ENCODE peak calls at places on chromosomes 2 and 18, in eight cellular contexts. P is stomach, L is coronary artery, O is GM23338, W is astrocyte of the spinal cord, V is psoas muscle, R is Caco-2, Y is fibroblast of pulmonary artery. N is an unnamed sample.

GRCh38 chr2:128568106-128568505 is 249.4 kb upstream of the HS6ST1 start:
- DNase-seq in W (no peak), P (no peak), O (peak), V (no peak), R (no peak), Y (no peak), L (peak), N (no peak)

GRCh38 chr18:54240629-54241107 is 16.2 kb upstream of the MBD2 start:
- DNase-seq in W (no peak), O (no peak), R (no peak), L (peak), V (peak), P (no peak), Y (no peak), N (no peak)

GRCh38 chr2:216837740-216838139 is 22.1 kb downstream of the TNP1 start:
- DNase-seq in L (no peak), W (no peak), R (no peak), O (no peak), V (no peak), Y (no peak), P (no peak), N (no peak)

GRCh38 chr18:78986018-78986481 is 6.4 kb downstream of the SALL3 start:
- DNase-seq in Y (peak), R (peak), L (no peak), V (no peak), O (peak), W (peak), P (no peak), N (peak)

GRCh38 chr2:19648583-19648982 is 253.2 kb downstream of the TTC32 start:
- DNase-seq in L (peak), R (no peak), V (peak), Y (peak), O (no peak), P (no peak), W (peak), N (peak)

GRCh38 chr2:222969491-222969890 is 82.5 kb upstream of the KCNE4 start:
- DNase-seq in W (peak), V (no peak), P (no peak), L (no peak), R (no peak), O (no peak), Y (peak), N (peak)

GRCh38 chr2:132971310-132972061 is 301.5 kb upstream of the LYPD1 start:
- DNase-seq in W (no peak), V (no peak), O (no peak), R (no peak), Y (no peak), L (no peak), P (no peak), N (no peak)

GRCh38 chr18:59923539-59924196 is 23.9 kb downstream of the PMAIP1 start:
- DNase-seq in V (no peak), O (no peak), L (no peak), W (no peak), Y (no peak), P (no peak), R (no peak), N (no peak)

GRCh38 chr2:145729993-145730770 is 1210.3 kb upstream of the ZEB2 start:
- DNase-seq in V (no peak), R (no peak), P (no peak), O (no peak), L (no peak), W (no peak), Y (no peak), N (no peak)

GRCh38 chr18:74185860-74186259 is 37.5 kb downstream of the TIMM21 start:
- DNase-seq in O (no peak), L (no peak), R (no peak), W (no peak), P (no peak), Y (no peak), V (no peak), N (no peak)

GRCh38 chr2:88350262-88350640 is 102.2 kb downstream of the FOXI3 start:
- DNase-seq in P (no peak), V (no peak), Y (no peak), O (no peak), L (no peak), W (no peak), R (peak), N (no peak)

GRCh38 chr2:167331636-167332232 is 443.5 kb downstream of the XIRP2 start:
- DNase-seq in W (no peak), Y (no peak), L (no peak), R (peak), O (peak), V (no peak), P (no peak), N (no peak)

DNA sequence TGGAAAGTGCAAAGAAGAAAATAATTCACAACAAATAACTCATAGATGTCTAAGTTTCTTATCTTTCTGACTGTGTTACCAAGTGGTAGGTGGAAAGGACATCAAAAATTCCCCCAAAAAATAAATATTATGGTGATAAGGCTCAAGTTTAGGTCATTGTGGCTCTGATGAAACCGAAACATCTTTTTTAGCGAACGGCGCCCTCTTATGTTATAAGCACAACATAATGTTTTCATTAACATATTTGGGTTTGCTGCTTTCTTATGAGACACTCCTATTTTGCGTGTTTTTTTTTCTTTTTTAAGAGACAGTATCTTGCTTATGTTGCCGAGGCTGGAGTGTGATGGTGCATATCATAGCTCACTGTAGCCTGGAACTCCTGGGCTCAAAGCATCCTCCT is 38.6 kb upstream of the SLC35G4 start:
- DNase-seq in W (peak), R (no peak), P (no peak), L (no peak), Y (peak), O (peak), V (no peak), N (peak)
- TF ChIP-seq CTCF in W (peak), R (no peak), P (no peak), L (no peak), Y (peak), O (peak), V (no peak), N (peak)

DNA sequence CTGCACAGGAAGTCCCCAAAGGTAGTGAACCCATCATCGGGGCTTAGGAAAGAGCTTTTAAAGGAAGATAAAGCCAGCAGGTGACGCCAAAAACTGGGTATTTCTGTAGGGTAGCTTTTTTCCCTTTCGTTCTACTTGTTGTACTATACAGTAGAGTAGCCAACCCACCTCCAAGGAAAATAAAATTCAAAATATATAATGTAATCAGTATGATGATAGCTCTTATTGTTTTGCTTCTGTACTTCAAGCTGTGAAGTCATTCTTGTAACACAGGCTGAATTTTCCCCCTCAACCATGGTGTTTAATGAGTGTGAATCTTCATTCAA is 112.1 kb downstream of the FAM210A start:
- DNase-seq in O (no peak), L (no peak), V (no peak), W (no peak), Y (no peak), P (no peak), R (no peak), N (no peak)
- H3K4me3 ChIP-seq in O (no peak), L (no peak), V (no peak), W (no peak), Y (no peak), P (no peak), R (no peak), N (no peak)

GRCh38 chr2:26316845-26317244 is 29.1 kb upstream of the SELENOI start:
- DNase-seq in Y (no peak), V (no peak), P (no peak), R (no peak), O (no peak), L (no peak), W (no peak), N (no peak)
- TF ChIP-seq CTCF in Y (no peak), V (no peak), P (no peak), R (no peak), O (no peak), L (no peak), W (no peak), N (no peak)

DNA sequence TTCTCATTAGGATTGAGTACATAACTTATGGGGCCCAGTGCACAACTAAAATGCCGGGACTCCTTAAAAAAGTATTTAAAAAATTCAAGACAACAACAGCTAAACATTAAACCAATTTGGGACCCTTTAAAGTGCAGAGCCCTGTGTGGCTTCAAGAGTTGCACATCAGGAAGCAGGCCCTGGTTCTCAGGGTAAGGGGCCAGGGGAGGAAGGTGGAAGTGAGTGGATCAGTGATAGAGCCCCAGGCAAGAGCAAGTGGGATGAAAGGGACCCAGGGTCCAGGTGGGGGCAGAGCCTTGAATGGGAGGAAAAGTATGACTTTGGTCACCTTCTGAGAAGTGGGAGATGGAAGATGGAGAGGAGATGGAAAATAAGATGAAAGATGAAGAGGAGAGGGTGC is 2.3 kb upstream of the FHOD3 start:
- DNase-seq in P (no peak), Y (no peak), V (no peak), R (no peak), L (no peak), O (no peak), W (no peak), N (no peak)
- H3K4me3 ChIP-seq in P (no peak), Y (no peak), V (no peak), R (no peak), L (no peak), O (no peak), W (no peak), N (no peak)

DNA sequence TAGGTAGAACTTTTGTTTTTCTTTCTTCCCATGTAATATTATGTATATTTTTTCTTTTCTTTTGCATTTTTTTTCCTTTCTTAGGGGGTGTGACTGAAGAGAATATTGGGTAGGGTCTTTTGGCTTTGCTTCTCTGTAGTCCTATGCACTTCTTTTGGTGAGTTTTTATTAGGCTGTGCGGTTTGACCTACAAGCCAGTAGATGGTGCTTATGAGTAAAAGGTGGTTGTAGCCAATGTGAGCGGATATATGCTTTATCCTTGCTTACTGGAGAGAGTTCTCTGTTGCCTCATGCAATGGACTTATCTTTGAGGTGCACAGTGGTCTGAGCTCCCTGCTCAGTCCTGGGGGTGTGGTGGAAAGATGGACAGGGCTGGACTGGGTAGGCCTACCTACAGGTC is 52.7 kb downstream of the DSEL start:
- DNase-seq in R (no peak), W (no peak), Y (no peak), P (no peak), O (peak), L (no peak), V (no peak), N (peak)
- TF ChIP-seq CTCF in R (no peak), W (peak), Y (peak), P (peak), O (peak), L (no peak), V (no peak), N (peak)

DNA sequence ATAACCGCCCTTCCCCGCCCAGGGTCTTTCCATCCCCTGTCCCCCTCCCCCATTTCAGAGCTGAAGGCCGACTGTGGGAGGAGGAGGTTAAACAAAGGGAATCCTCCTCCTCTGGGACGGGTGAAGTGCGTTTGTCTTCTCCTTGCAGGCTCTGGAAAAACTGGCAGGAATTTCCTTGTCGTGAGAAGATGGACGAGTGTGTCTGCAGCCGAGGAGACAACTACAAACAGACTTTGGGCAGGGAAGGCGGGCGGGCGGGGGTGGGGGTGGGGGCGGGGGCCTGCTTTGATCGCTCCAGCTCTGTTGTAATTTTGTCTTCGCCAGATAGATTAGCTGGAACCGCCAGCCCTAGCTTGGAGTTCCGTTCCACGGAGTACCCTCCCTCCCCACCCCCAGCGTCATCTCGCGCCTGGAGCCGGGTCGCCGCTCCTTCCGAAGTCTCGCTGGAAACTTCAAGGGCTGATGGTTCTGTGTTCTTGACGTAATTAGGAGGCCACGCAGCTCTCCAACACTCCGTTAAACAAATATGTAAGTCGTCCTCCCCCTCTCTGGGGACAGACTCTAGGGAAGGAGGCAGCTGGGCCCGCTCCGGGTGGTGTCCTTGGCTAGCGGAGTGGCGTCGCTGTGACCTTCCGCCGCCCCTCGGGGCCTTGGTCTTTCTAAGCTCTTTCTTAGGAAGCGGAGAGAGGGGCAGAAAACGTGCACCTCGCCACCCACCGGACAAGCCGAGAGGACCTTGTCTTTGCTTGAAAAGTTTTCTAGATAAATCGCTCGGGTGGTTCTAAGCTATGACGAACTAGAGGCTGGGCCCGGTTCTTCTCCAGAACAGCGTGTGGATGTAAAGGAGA is 6.2 kb upstream of the SP9 start:
- DNase-seq in V (no peak), L (no peak), P (no peak), Y (no peak), W (no peak), R (no peak), O (peak), N (no peak)
- H3K4me3 ChIP-seq in V (no peak), L (peak), P (no peak), Y (no peak), W (no peak), R (no peak), O (peak), N (peak)

GRCh38 chr18:51540562-51540961 is 343.1 kb upstream of the MEX3C start:
- DNase-seq in P (no peak), O (no peak), Y (no peak), L (no peak), V (no peak), R (no peak), W (no peak), N (no peak)

GRCh38 chr18:51531496-51531895 is 334.0 kb upstream of the MEX3C start:
- DNase-seq in L (no peak), P (no peak), R (no peak), O (no peak), Y (no peak), V (no peak), W (no peak), N (no peak)

GRCh38 chr18:51541230-51541629 is 343.7 kb upstream of the MEX3C start:
- DNase-seq in W (no peak), V (no peak), O (no peak), Y (no peak), R (no peak), P (no peak), L (no peak), N (no peak)

DNA sequence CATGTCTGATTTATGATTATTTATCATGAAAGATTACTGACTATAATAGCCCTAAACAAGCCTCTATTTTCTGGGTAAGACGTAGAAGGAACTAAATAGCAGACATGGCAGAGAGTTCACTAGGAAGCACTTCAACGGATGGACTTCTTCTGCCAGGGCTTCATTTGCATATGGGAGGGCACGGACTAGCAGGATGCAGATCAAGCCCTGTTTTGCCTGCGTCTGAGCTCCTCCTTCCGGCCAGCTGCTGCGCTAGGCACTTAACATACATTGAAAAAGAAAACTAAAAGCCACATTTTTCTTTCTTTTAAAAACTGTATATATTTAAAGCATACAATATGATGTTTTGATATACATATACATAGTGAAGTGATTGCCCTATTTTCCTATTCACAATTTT is 340.0 kb upstream of the MEX3C start:
- DNase-seq in L (no peak), W (no peak), V (no peak), Y (peak), P (no peak), O (peak), R (peak), N (no peak)
- TF ChIP-seq CTCF in L (no peak), W (peak), V (peak), Y (peak), P (no peak), O (peak), R (no peak), N (no peak)

GRCh38 chr2:219485201-219485580 is 13.5 kb upstream of the GMPPA start:
- DNase-seq in Y (no peak), O (no peak), L (no peak), P (no peak), W (no peak), V (no peak), R (no peak), N (no peak)

GRCh38 chr2:219483451-219484342 is 15.0 kb upstream of the GMPPA start:
- DNase-seq in P (no peak), Y (no peak), O (peak), L (no peak), V (peak), W (no peak), R (no peak), N (no peak)

GRCh38 chr2:219486424-219486959 is 12.2 kb upstream of the GMPPA start:
- DNase-seq in Y (no peak), O (peak), W (no peak), P (no peak), R (no peak), L (no peak), V (no peak), N (no peak)

GRCh38 chr2:219482674-219483405 is 15.9 kb upstream of the GMPPA start:
- DNase-seq in V (peak), P (no peak), R (no peak), O (no peak), Y (no peak), L (no peak), W (no peak), N (no peak)

GRCh38 chr2:219484343-219485200 is 14.1 kb upstream of the GMPPA start:
- DNase-seq in Y (no peak), O (peak), W (no peak), L (no peak), V (no peak), R (no peak), P (no peak), N (no peak)
- H3K4me3 ChIP-seq in Y (no peak), O (peak), W (no peak), L (peak), V (peak), R (peak), P (peak), N (no peak)

GRCh38 chr18:65936678-65937077 is 185.9 kb downstream of the CDH7 start:
- DNase-seq in W (no peak), O (no peak), R (no peak), P (no peak), L (no peak), V (no peak), Y (no peak), N (no peak)
- TF ChIP-seq CTCF in W (peak), O (peak), R (no peak), P (no peak), L (no peak), V (no peak), Y (no peak), N (no peak)

GRCh38 chr2:214874694-214875093 is 65.2 kb upstream of the BARD1 start:
- DNase-seq in P (no peak), V (no peak), L (no peak), W (no peak), O (no peak), Y (no peak), R (no peak), N (no peak)

GRCh38 chr2:214881647-214882205 is 72.2 kb upstream of the BARD1 start:
- DNase-seq in R (no peak), O (no peak), W (peak), P (no peak), L (no peak), V (no peak), Y (peak), N (peak)

DNA sequence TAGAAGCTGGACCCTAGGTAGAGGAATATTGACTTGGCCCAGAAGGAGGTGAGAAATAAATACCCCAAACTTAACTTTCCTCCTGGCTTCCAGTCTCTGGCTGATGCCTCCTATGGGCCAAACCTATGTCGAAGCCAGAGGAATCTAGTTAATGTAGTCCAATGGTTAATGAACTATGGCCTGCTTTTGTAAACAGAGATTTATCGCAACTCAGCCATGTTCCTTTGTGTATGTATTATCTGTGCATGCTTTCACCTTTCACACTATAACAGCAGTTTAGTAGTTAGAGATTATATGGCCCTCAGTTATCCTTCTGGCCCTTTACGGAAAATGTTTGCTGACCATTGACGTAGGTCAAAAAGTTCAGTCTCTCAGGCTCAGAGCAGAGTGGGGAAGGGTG is 67.3 kb upstream of the BARD1 start:
- DNase-seq in V (no peak), L (no peak), R (no peak), P (no peak), W (no peak), Y (no peak), O (no peak), N (no peak)
- H3K4me3 ChIP-seq in V (no peak), L (no peak), R (no peak), P (no peak), W (no peak), Y (no peak), O (no peak), N (no peak)